ENCODE peak calls at places on chromosomes 4 and X, in seven cellular contexts. B is T-helper 1 cell; I is activated CD4-positive, alpha-beta T cell treated with anti-CD3 and anti-CD28 coated beads, Interleukin-2, amount 10 ng/mL, durations not matched to agents 7 days and 5 days; P is fibroblast of lung; O is stimulated activated naive CD4-positive, alpha-beta T cell; F is NCI-H510A treated with DMSO at 0.1 percent for 48 hours; K is right lobe of liver. W is an unnamed sample.

GRCh38 chr4:78627046-78627965 is 75.7 kb downstream of the ANXA3 start:
- DNase-seq in B (no peak), I (no peak), P (peak), O (no peak), F (no peak), K (no peak), W (no peak)

GRCh38 chrX:40809210-40809609 is 73.9 kb upstream of the MED14 start:
- DNase-seq in B (no peak), I (no peak), P (peak), O (no peak), F (peak), K (no peak), W (peak)

GRCh38 chr4:48767530-48767929 is 12.5 kb downstream of the FRYL start:
- DNase-seq in B (no peak), I (no peak), P (no peak), O (no peak), F (no peak), K (no peak), W (no peak)

GRCh38 chrX:41912922-41913321 is 10.4 kb downstream of the CASK start:
- DNase-seq in B (no peak), I (no peak), P (peak), O (no peak), F (peak), K (no peak), W (no peak)

GRCh38 chr4:175459571-175459970 is 352.5 kb downstream of the GPM6A start:
- DNase-seq in B (no peak), I (no peak), P (peak), O (no peak), F (no peak), K (no peak), W (no peak)

GRCh38 chrX:109826954-109827708 is 94.1 kb upstream of the ACSL4 start:
- DNase-seq in B (no peak), I (no peak), P (peak), O (no peak), F (no peak), K (no peak), W (peak)

GRCh38 chr4:8191136-8191747 is 7.8 kb upstream of the SH3TC1 start:
- DNase-seq in B (no peak), I (no peak), P (peak), O (no peak), F (no peak), K (peak), W (peak)

GRCh38 chr4:21885770-21886169 is 62.8 kb downstream of the KCNIP4 start:
- DNase-seq in B (no peak), I (no peak), P (peak), O (no peak), F (no peak), K (no peak), W (no peak)

GRCh38 chr4:40046311-40046980 is 10.2 kb upstream of the N4BP2 start:
- DNase-seq in B (no peak), I (no peak), P (peak), O (no peak), F (no peak), K (peak), W (no peak)

GRCh38 chr4:23952258-23952657 is 62.4 kb upstream of the PPARGC1A start:
- DNase-seq in B (no peak), I (no peak), P (no peak), O (no peak), F (no peak), K (no peak), W (no peak)

GRCh38 chr4:94603170-94603747 is 151.5 kb downstream of the PDLIM5 start:
- DNase-seq in B (no peak), I (no peak), P (peak), O (no peak), F (no peak), K (no peak), W (peak)

GRCh38 chr4:8332038-8332857 is 62.7 kb downstream of the HTRA3 start:
- DNase-seq in B (no peak), I (no peak), P (no peak), O (no peak), F (no peak), K (peak), W (no peak)

GRCh38 chr4:34181891-34182290 is 2062.4 kb downstream of the ARAP2 start:
- DNase-seq in B (no peak), I (no peak), P (peak), O (no peak), F (no peak), K (no peak), W (no peak)

GRCh38 chr4:143270266-143270838 is 66.3 kb upstream of the GAB1 start:
- DNase-seq in B (no peak), I (no peak), P (no peak), O (no peak), F (no peak), K (no peak), W (no peak)

GRCh38 chr4:138751290-138751689 is 264.3 kb upstream of the NOCT start:
- DNase-seq in B (no peak), I (no peak), P (no peak), O (no peak), F (no peak), K (no peak), W (no peak)

GRCh38 chr4:30616943-30617646 is 103.1 kb upstream of the PCDH7 start:
- DNase-seq in B (no peak), I (no peak), P (peak), O (no peak), F (no peak), K (no peak), W (no peak)

GRCh38 chr4:73487233-73487632 is 5.7 kb downstream of the AFM start:
- DNase-seq in B (no peak), I (no peak), P (no peak), O (no peak), F (no peak), K (no peak), W (no peak)

GRCh38 chrX:7108995-7109634 is 38.4 kb upstream of the STS start:
- DNase-seq in B (no peak), I (no peak), P (peak), O (no peak), F (no peak), K (no peak), W (peak)

GRCh38 chrX:78333521-78333920 is 6.1 kb upstream of the CYSLTR1 start:
- DNase-seq in B (peak), I (peak), P (no peak), O (no peak), F (no peak), K (no peak), W (no peak)

GRCh38 chr4:103996637-103997036 is 276.9 kb upstream of the TACR3 start:
- DNase-seq in B (no peak), I (no peak), P (peak), O (no peak), F (no peak), K (no peak), W (peak)

GRCh38 chr4:64359496-64359895 is 49.8 kb downstream of the TECRL start:
- DNase-seq in B (no peak), I (no peak), P (no peak), O (no peak), F (no peak), K (no peak), W (no peak)